ENCODE peak calls at places on chromosome 19, in four cellular contexts. One of them, this sample, is unnamed.
A peak's percentile ranks its signal among the peaks of the same experiment; 100 is the strongest.

GRCh38 chr19:16324384-16325160 is at the start of gene KLF2:
- DNase-seq in kidney epithelial cell: no peak
- DNase-seq in IMR-90: peak; percentile 90
- DNase-seq in Caco-2: peak; percentile 84
- DNase-seq in this sample: peak; percentile 67

GRCh38 chr19:14006766-14007562 is 844 bp upstream of the RFX1 start:
- DNase-seq in kidney epithelial cell: no peak
- DNase-seq in IMR-90: no peak
- DNase-seq in Caco-2: peak; percentile 90
- DNase-seq in this sample: no peak

GRCh38 chr19:48603001-48603400 is 3.5 kb upstream of the SPACA4 start:
- DNase-seq in Caco-2: no peak
- DNase-seq in IMR-90: no peak
- DNase-seq in kidney epithelial cell: no peak
- DNase-seq in this sample: no peak

GRCh38 chr19:55690109-55690768 is 15.2 kb downstream of the EPN1 start:
- DNase-seq in IMR-90: no peak
- DNase-seq in kidney epithelial cell: no peak
- DNase-seq in Caco-2: no peak
- DNase-seq in this sample: no peak

GRCh38 chr19:54668353-54668752 is 5.6 kb downstream of the LILRB4 start:
- DNase-seq in Caco-2: no peak
- DNase-seq in IMR-90: no peak
- DNase-seq in kidney epithelial cell: no peak
- DNase-seq in this sample: no peak

GRCh38 chr19:45636902-45637301 is 2.3 kb downstream of the EML2 start:
- DNase-seq in IMR-90: no peak
- DNase-seq in Caco-2: no peak
- DNase-seq in kidney epithelial cell: no peak
- DNase-seq in this sample: no peak

GRCh38 chr19:6503407-6504201 is 1.5 kb upstream of the TUBB4A start:
- DNase-seq in Caco-2: no peak
- DNase-seq in IMR-90: no peak
- DNase-seq in kidney epithelial cell: no peak
- DNase-seq in this sample: no peak

GRCh38 chr19:50964266-50964665 is 5.1 kb downstream of the KLK6 start:
- DNase-seq in IMR-90: no peak
- DNase-seq in Caco-2: no peak
- DNase-seq in kidney epithelial cell: no peak
- DNase-seq in this sample: no peak

GRCh38 chr19:53824134-53824611 is at the start of gene NLRP12:
- DNase-seq in kidney epithelial cell: no peak
- DNase-seq in Caco-2: no peak
- DNase-seq in IMR-90: no peak
- DNase-seq in this sample: no peak

GRCh38 chr19:30584121-30584520 is 211.9 kb downstream of the ZNF536 start:
- DNase-seq in kidney epithelial cell: no peak
- DNase-seq in Caco-2: no peak
- DNase-seq in IMR-90: no peak
- DNase-seq in this sample: no peak

GRCh38 chr19:15195987-15196682 is 4.7 kb downstream of the NOTCH3 start:
- DNase-seq in IMR-90: no peak
- DNase-seq in kidney epithelial cell: peak; percentile 5
- DNase-seq in Caco-2: peak; percentile 98
- DNase-seq in this sample: no peak

GRCh38 chr19:37217855-37218591 is at the start of gene ZNF383:
- DNase-seq in IMR-90: peak; percentile 84
- DNase-seq in kidney epithelial cell: peak; percentile 65
- DNase-seq in Caco-2: peak; percentile 94
- DNase-seq in this sample: peak; percentile 61

GRCh38 chr19:49847731-49848696 is 2.9 kb upstream of the PTOV1 start:
- DNase-seq in IMR-90: peak; percentile 91
- DNase-seq in kidney epithelial cell: peak; percentile 80
- DNase-seq in Caco-2: no peak
- DNase-seq in this sample: peak; percentile 49

GRCh38 chr19:48798937-48799336 is 11.9 kb downstream of the BCAT2 start:
- DNase-seq in IMR-90: peak; percentile 14
- DNase-seq in kidney epithelial cell: no peak
- DNase-seq in Caco-2: no peak
- DNase-seq in this sample: no peak

GRCh38 chr19:13872695-13873389 is 4.1 kb upstream of the NANOS3 start:
- DNase-seq in IMR-90: no peak
- DNase-seq in Caco-2: no peak
- DNase-seq in kidney epithelial cell: no peak
- DNase-seq in this sample: no peak

GRCh38 chr19:17847538-17848366 is at the start of gene JAK3:
- DNase-seq in Caco-2: no peak
- DNase-seq in kidney epithelial cell: no peak
- DNase-seq in IMR-90: peak; percentile 46
- DNase-seq in this sample: no peak

GRCh38 chr19:44875666-44876418 is 15.2 kb upstream of the TOMM40 start:
- DNase-seq in kidney epithelial cell: no peak
- DNase-seq in IMR-90: peak; percentile 21
- DNase-seq in Caco-2: no peak
- DNase-seq in this sample: no peak

GRCh38 chr19:737591-738093 is 13.3 kb upstream of the MISP start:
- DNase-seq in IMR-90: peak; percentile 16
- DNase-seq in Caco-2: peak; percentile 63
- DNase-seq in kidney epithelial cell: no peak
- DNase-seq in this sample: no peak

GRCh38 chr19:49910179-49910578 is 13.5 kb upstream of the IL4I1 start:
- DNase-seq in IMR-90: no peak
- DNase-seq in kidney epithelial cell: no peak
- DNase-seq in Caco-2: no peak
- DNase-seq in this sample: no peak

GRCh38 chr19:28468701-28469459 is 744.1 kb downstream of the UQCRFS1 start:
- DNase-seq in Caco-2: peak; percentile 2
- DNase-seq in IMR-90: no peak
- DNase-seq in kidney epithelial cell: peak; percentile 21
- DNase-seq in this sample: no peak

GRCh38 chr19:17049711-17050280 is 23.2 kb upstream of the CPAMD8 start:
- DNase-seq in kidney epithelial cell: no peak
- DNase-seq in IMR-90: peak; percentile 73
- DNase-seq in Caco-2: no peak
- DNase-seq in this sample: peak; percentile 41

GRCh38 chr19:27744926-27745844 is 1467.8 kb downstream of the UQCRFS1 start:
- DNase-seq in IMR-90: no peak
- DNase-seq in Caco-2: no peak
- DNase-seq in kidney epithelial cell: no peak
- DNase-seq in this sample: no peak

GRCh38 chr19:17125052-17125727 is 49.6 kb downstream of the MYO9B start:
- DNase-seq in IMR-90: peak; percentile 34
- DNase-seq in Caco-2: no peak
- DNase-seq in kidney epithelial cell: no peak
- DNase-seq in this sample: no peak

GRCh38 chr19:41563847-41564514 is 12.0 kb upstream of the CEACAM21 start:
- DNase-seq in Caco-2: no peak
- DNase-seq in kidney epithelial cell: no peak
- DNase-seq in IMR-90: no peak
- DNase-seq in this sample: no peak

GRCh38 chr19:9962623-9963290 is 26.4 kb upstream of the OLFM2 start:
- DNase-seq in kidney epithelial cell: no peak
- DNase-seq in Caco-2: no peak
- DNase-seq in IMR-90: no peak
- DNase-seq in this sample: no peak

GRCh38 chr19:9961103-9961502 is 24.8 kb upstream of the OLFM2 start:
- DNase-seq in Caco-2: no peak
- DNase-seq in kidney epithelial cell: no peak
- DNase-seq in IMR-90: no peak
- DNase-seq in this sample: no peak

GRCh38 chr19:9956956-9957355 is 20.6 kb upstream of the OLFM2 start:
- DNase-seq in Caco-2: no peak
- DNase-seq in kidney epithelial cell: no peak
- DNase-seq in IMR-90: peak; percentile 24
- DNase-seq in this sample: no peak

GRCh38 chr19:9953802-9954542 is 17.7 kb upstream of the OLFM2 start:
- DNase-seq in kidney epithelial cell: no peak
- DNase-seq in Caco-2: no peak
- DNase-seq in IMR-90: no peak
- DNase-seq in this sample: no peak

GRCh38 chr19:9958451-9958850 is 22.1 kb upstream of the OLFM2 start:
- DNase-seq in kidney epithelial cell: no peak
- DNase-seq in Caco-2: no peak
- DNase-seq in IMR-90: peak; percentile 91
- DNase-seq in this sample: peak; percentile 69
- TF ChIP-seq CTCF in kidney epithelial cell: no peak
- TF ChIP-seq CTCF in Caco-2: no peak
- TF ChIP-seq CTCF in IMR-90: no peak
- TF ChIP-seq CTCF in this sample: no peak

DNA sequence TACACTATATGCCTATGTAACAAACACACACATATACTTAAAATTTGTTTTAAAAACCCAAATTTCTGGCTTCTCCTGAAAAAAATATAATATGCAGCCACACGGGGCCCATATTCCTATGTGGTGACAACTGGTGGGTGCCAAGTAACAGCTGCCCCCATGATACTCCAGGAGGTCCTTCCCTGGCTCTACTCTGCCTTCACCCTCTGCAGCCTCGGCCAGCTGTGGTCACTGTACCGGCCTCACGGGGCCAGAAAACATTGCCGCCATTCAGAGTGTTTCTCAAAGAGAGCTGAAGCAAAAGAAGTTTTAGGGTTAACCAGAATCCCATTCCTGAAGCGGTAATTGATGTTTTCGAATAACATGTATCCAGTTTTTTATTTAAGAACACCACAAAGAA is 32.6 kb upstream of the POP4 start:
- DNase-seq in kidney epithelial cell: no peak
- DNase-seq in IMR-90: no peak
- DNase-seq in Caco-2: no peak
- DNase-seq in this sample: no peak
- H3K27me3 ChIP-seq in kidney epithelial cell: peaks cover 6% of the 10 kb centered on the region
- H3K27me3 ChIP-seq in IMR-90: peaks cover 6% of the 10 kb centered on the region
- H3K27me3 ChIP-seq in Caco-2: no peaks in the 10 kb centered on the region
- H3K27me3 ChIP-seq in this sample: peaks cover 11% of the 10 kb centered on the region

GRCh38 chr19:35116085-35116801 is 620 bp downstream of the FXYD3 start:
- DNase-seq in IMR-90: no peak
- DNase-seq in Caco-2: peak; percentile 61
- DNase-seq in kidney epithelial cell: no peak
- DNase-seq in this sample: no peak

GRCh38 chr19:35115538-35115951 is at the start of gene FXYD3:
- DNase-seq in kidney epithelial cell: no peak
- DNase-seq in IMR-90: no peak
- DNase-seq in Caco-2: no peak
- DNase-seq in this sample: no peak

GRCh38 chr19:35112995-35113693 is 2.5 kb upstream of the FXYD3 start:
- DNase-seq in IMR-90: no peak
- DNase-seq in kidney epithelial cell: no peak
- DNase-seq in Caco-2: no peak
- DNase-seq in this sample: no peak

GRCh38 chr19:35117017-35117570 is 1.5 kb downstream of the FXYD3 start:
- DNase-seq in kidney epithelial cell: no peak
- DNase-seq in IMR-90: no peak
- DNase-seq in Caco-2: no peak
- DNase-seq in this sample: no peak

GRCh38 chr19:35114656-35115537 is 726 bp upstream of the FXYD3 start:
- DNase-seq in kidney epithelial cell: no peak
- DNase-seq in IMR-90: peak; percentile 27
- DNase-seq in Caco-2: peak; percentile 78
- DNase-seq in this sample: no peak
- H3K4me3 ChIP-seq in kidney epithelial cell: no peak overlapping the region
- H3K4me3 ChIP-seq in IMR-90: peak overlapping the region; percentile 1
- H3K4me3 ChIP-seq in Caco-2: peak overlapping the region; percentile 45
- H3K4me3 ChIP-seq in this sample: no peak overlapping the region

GRCh38 chr19:18866800-18867123 is 29.2 kb downstream of the CERS1 start:
- DNase-seq in IMR-90: no peak
- DNase-seq in kidney epithelial cell: no peak
- DNase-seq in Caco-2: no peak
- DNase-seq in this sample: no peak
- TF ChIP-seq CTCF in IMR-90: no peak
- TF ChIP-seq CTCF in kidney epithelial cell: no peak
- TF ChIP-seq CTCF in Caco-2: no peak
- TF ChIP-seq CTCF in this sample: no peak

GRCh38 chr19:40492274-40492673 is 25.5 kb downstream of the SPTBN4 start:
- DNase-seq in kidney epithelial cell: no peak
- DNase-seq in Caco-2: no peak
- DNase-seq in IMR-90: no peak
- DNase-seq in this sample: no peak

GRCh38 chr19:40493778-40494177 is 27.0 kb downstream of the SPTBN4 start:
- DNase-seq in IMR-90: no peak
- DNase-seq in Caco-2: no peak
- DNase-seq in kidney epithelial cell: no peak
- DNase-seq in this sample: no peak

GRCh38 chr19:40494191-40494838 is 27.5 kb downstream of the SPTBN4 start:
- DNase-seq in Caco-2: no peak
- DNase-seq in IMR-90: no peak
- DNase-seq in kidney epithelial cell: no peak
- DNase-seq in this sample: no peak

GRCh38 chr19:40486017-40486416 is 19.2 kb downstream of the SPTBN4 start:
- DNase-seq in IMR-90: no peak
- DNase-seq in Caco-2: no peak
- DNase-seq in kidney epithelial cell: no peak
- DNase-seq in this sample: no peak

DNA sequence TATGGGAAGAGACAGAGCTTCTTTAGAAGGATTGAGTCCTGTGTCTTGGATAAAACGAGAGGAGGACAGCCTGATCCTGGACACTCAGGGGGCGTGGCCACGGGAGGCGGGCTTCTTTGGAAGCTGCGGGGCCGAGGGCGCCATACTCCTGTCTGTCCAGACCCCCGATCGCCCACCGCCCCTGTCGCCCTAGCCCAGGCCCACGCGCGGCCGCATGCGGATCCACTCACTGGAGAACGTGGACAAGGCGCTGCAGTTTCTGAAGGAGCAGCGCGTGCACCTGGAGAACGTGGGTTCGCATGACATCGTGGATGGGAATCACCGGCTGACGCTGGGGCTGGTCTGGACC is 23.1 kb downstream of the SPTBN4 start:
- DNase-seq in kidney epithelial cell: no peak
- DNase-seq in IMR-90: no peak
- DNase-seq in Caco-2: no peak
- DNase-seq in this sample: no peak
- H3K27me3 ChIP-seq in kidney epithelial cell: peaks cover 19% of the 10 kb centered on the region
- H3K27me3 ChIP-seq in IMR-90: peaks cover 17% of the 10 kb centered on the region
- H3K27me3 ChIP-seq in Caco-2: no peaks in the 10 kb centered on the region
- H3K27me3 ChIP-seq in this sample: peaks cover 18% of the 10 kb centered on the region

GRCh38 chr19:4533835-4534424 is 1.1 kb downstream of the PLIN5 start:
- DNase-seq in Caco-2: no peak
- DNase-seq in kidney epithelial cell: no peak
- DNase-seq in IMR-90: no peak
- DNase-seq in this sample: no peak
- H3K4me3 ChIP-seq in Caco-2: no peak overlapping the region
- H3K4me3 ChIP-seq in kidney epithelial cell: no peak overlapping the region
- H3K4me3 ChIP-seq in IMR-90: no peak overlapping the region
- H3K4me3 ChIP-seq in this sample: no peak overlapping the region

GRCh38 chr19:43126720-43127119 is 44.2 kb upstream of the PSG2 start:
- DNase-seq in kidney epithelial cell: no peak
- DNase-seq in IMR-90: no peak
- DNase-seq in Caco-2: no peak
- DNase-seq in this sample: no peak

DNA sequence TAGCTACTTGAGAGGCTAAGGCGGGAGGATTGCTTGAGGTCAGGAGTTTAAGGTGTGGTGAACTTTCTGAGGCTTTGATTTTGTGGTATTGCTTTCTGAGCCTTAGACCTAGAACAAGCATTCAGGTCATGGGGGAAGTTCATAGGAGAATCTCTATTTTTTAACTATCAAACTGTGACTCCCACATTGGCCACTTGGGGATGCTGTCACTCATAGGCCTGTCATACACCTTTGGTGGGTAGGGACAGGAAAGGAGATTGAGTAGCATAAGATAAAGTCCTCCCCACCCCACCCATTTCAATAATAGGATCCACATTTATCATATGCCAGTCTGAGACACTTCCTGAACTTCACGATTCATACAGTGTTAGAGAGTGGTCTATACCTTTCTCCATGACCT is 41.9 kb upstream of the PSG2 start:
- DNase-seq in Caco-2: no peak
- DNase-seq in kidney epithelial cell: no peak
- DNase-seq in IMR-90: no peak
- DNase-seq in this sample: no peak
- TF ChIP-seq CTCF in Caco-2: no peak
- TF ChIP-seq CTCF in kidney epithelial cell: no peak
- TF ChIP-seq CTCF in IMR-90: peak; percentile 25
- TF ChIP-seq CTCF in this sample: no peak